ENCODE peak calls at places on chromosomes 7 and 10, in ten cellular contexts. I is SJSA1; F is endothelial cell of umbilical vein; V is IMR-90; Q is right cardiac atrium; R is tibial nerve; J is cardiac muscle cell; H is sigmoid colon; K is H9; X is CD8-positive, alpha-beta memory T cell. Z is an unnamed sample.

GRCh38 chr10:36172574-36172973 is 530.5 kb upstream of the FZD8 start:
- DNase-seq in I (peak; percentile 78), X (no peak), R (no peak), H (no peak), K (no peak), V (peak; percentile 85), Q (no peak), J (peak; percentile 73), F (peak; percentile 95), Z (no peak)

GRCh38 chr10:93062499-93063216 is 2.1 kb downstream of the CYP26C1 start:
- DNase-seq in I (no peak), F (no peak), V (peak; percentile 44), Q (no peak), X (peak; percentile 5), J (peak; percentile 61), H (no peak), K (peak; percentile 71), R (no peak), Z (peak; percentile 65)

GRCh38 chr7:16204953-16205352 is 216.4 kb downstream of the CRPPA start:
- DNase-seq in K (no peak), X (no peak), H (no peak), R (no peak), J (peak; percentile 7), F (no peak), V (no peak), I (no peak), Q (no peak), Z (no peak)

GRCh38 chr7:115099906-115100305 is 178.0 kb downstream of the MDFIC start:
- DNase-seq in V (peak; percentile 85), R (no peak), X (no peak), I (peak; percentile 94), Q (no peak), H (no peak), K (no peak), F (peak; percentile 88), J (peak; percentile 82), Z (no peak)

GRCh38 chr7:2856388-2857169 is 12.5 kb upstream of the GNA12 start:
- DNase-seq in X (no peak), Q (no peak), K (no peak), V (no peak), I (no peak), R (no peak), H (no peak), F (no peak), J (no peak), Z (no peak)

GRCh38 chr7:92881091-92881485 is 44.7 kb upstream of the CDK6 start:
- DNase-seq in X (no peak), H (no peak), V (no peak), K (no peak), R (no peak), J (no peak), Q (no peak), F (no peak), I (no peak), Z (no peak)

GRCh38 chr7:40134428-40135423 is at the start of the genes MPLKIP and SUGCT:
- DNase-seq in J (peak; percentile 92), K (peak; percentile 86), H (peak; percentile 93), F (peak; percentile 89), R (peak; percentile 75), X (peak; percentile 79), I (peak; percentile 82), V (peak; percentile 87), Q (peak; percentile 92), Z (peak; percentile 84)

GRCh38 chr7:77439572-77439971 is 23.4 kb upstream of the GSAP start:
- DNase-seq in R (no peak), F (peak; percentile 41), H (no peak), K (no peak), X (no peak), Q (no peak), J (peak; percentile 34), V (no peak), I (no peak), Z (no peak)

GRCh38 chr7:74174606-74175082 is 488 bp downstream of the EIF4H start:
- DNase-seq in V (peak; percentile 51), J (peak; percentile 66), Q (peak; percentile 79), F (peak; percentile 69), X (peak; percentile 43), I (peak; percentile 55), R (no peak), H (peak; percentile 78), K (peak; percentile 36), Z (peak; percentile 31)

GRCh38 chr10:78588194-78588811 is 480.5 kb upstream of the ZMIZ1 start:
- DNase-seq in K (peak; percentile 11), V (peak; percentile 87), X (no peak), R (no peak), I (no peak), J (peak; percentile 96), F (no peak), H (peak; percentile 76), Q (peak; percentile 81), Z (no peak)

GRCh38 chr10:21183025-21183424 is 285.9 kb upstream of the NEBL start:
- DNase-seq in K (no peak), J (no peak), H (no peak), V (no peak), I (no peak), R (no peak), X (no peak), Q (no peak), F (no peak), Z (no peak)

DNA sequence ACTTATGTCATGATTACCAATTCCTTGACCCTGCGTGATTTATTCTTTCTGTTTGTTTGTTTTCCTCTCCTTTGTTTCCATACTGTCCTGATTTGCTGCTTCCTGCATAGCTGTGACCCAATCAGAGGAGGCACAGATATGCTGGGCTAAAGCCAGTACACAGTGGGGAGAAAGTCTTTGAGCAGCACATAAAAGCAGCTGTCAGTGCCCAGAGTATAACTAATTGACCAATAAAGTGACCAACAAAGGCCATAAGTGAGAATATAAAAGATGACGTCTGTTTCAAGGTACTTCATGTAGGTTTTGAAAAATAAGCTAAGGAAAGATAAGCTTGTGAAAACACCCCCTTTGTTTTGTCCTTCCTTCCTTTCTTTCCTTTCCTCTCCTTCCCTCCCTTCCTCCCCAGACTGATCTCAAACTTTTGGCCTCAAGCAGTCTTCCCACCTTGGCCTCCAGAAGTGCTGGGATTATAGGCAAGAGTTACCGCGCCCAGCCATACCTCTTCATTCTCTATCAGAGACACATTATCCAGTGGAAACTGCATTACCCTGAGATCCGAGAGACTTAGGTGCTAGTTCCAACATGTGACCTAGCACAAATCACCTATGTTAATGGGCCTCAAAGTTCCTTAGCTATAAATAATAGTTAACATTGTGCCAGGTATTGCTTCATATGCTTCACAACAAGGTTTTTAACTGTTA is 17.0 kb downstream of the BCAP29 start:
- DNase-seq in Q (no peak), X (no peak), R (no peak), H (no peak), J (peak; percentile 45), K (no peak), I (no peak), V (no peak), F (peak; percentile 99), Z (no peak)
- H3K27me3 ChIP-seq in Q (no peaks in the 10 kb centered on the region), X (no peaks in the 10 kb centered on the region), R (no peaks in the 10 kb centered on the region), H (no peaks in the 10 kb centered on the region), J (no peaks in the 10 kb centered on the region), K (no peaks in the 10 kb centered on the region), I (no peaks in the 10 kb centered on the region), V (no peaks in the 10 kb centered on the region), F (no peaks in the 10 kb centered on the region), Z (no peaks in the 10 kb centered on the region)

DNA sequence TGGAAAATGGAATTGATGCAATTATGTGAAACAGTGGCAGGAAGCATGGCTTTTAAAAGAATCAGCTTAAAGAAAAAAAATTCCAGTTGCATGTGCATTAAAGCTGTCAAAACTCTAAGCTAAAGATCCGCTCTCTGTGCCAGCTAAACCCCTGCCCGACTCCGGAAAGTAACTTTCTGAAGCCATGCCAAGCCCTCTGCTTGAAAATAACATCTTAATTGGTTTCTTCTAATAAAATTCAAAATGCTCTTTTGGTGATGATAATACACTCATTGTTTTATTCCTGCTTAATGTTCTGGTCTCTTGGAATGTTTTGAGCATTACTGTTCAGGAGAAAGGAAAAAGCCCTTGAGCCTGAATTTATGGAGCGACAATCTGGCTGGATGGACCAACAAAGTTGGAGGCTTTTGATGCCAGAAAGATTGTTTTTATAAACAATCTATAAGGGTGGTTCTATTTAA is 11.7 kb downstream of the SEMA3C start:
- DNase-seq in V (no peak), Q (no peak), R (no peak), K (no peak), F (no peak), J (no peak), I (no peak), H (no peak), X (no peak), Z (no peak)
- H3K27ac ChIP-seq in V (no peak overlapping the region), Q (no peak overlapping the region), R (no peak overlapping the region), K (no peak overlapping the region), F (no peak overlapping the region), J (no peak overlapping the region), I (no peak overlapping the region), H (no peak overlapping the region), X (no peak overlapping the region), Z (no peak overlapping the region)

DNA sequence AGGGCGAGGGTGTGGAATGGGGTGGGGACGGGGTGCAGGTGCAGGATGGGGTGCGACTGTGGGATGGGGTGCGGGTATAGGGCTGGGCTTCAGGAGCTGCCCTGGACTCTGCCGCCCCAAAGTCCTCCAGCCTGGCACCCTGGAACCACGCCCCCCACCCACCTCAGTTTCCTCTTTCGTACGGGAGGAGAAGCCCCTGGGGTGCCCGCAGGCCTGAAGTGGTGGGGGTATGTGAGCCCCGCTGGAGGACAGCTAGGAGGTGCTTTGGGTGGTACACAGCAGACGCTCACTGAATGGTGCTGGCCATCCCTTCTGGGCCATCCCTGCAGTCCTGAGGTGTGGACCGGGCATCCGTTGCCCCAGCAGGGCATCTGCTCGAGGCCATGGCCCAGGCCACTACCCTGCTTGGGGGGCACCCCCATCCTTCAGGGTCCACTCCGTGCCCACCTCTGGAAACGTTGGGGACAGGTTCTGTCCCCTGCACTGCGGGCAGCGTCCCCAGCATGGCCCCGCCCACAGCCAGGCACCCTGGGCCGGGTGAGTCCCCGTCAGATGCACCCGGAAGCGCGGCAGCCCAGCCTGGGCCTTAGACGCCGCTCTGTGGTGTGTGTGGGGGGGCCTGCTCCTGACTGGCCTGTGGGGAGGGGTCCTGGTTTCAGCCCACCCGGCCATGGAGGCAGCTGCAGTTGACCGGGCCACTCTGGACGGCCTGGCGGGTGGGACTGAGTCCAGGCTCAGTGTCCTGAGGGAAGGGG is 41.6 kb downstream of the UNCX start:
- DNase-seq in R (no peak), F (no peak), J (no peak), X (no peak), Q (peak; percentile 42), H (no peak), K (no peak), I (no peak), V (no peak), Z (no peak)
- H3K27me3 ChIP-seq in R (peaks cover 56% of the 10 kb centered on the region), F (no peaks in the 10 kb centered on the region), J (no peaks in the 10 kb centered on the region), X (no peaks in the 10 kb centered on the region), Q (no peaks in the 10 kb centered on the region), H (peaks cover 13% of the 10 kb centered on the region), K (no peaks in the 10 kb centered on the region), I (peaks cover 41% of the 10 kb centered on the region), V (peaks cover 10% of the 10 kb centered on the region), Z (peaks cover 33% of the 10 kb centered on the region)

DNA sequence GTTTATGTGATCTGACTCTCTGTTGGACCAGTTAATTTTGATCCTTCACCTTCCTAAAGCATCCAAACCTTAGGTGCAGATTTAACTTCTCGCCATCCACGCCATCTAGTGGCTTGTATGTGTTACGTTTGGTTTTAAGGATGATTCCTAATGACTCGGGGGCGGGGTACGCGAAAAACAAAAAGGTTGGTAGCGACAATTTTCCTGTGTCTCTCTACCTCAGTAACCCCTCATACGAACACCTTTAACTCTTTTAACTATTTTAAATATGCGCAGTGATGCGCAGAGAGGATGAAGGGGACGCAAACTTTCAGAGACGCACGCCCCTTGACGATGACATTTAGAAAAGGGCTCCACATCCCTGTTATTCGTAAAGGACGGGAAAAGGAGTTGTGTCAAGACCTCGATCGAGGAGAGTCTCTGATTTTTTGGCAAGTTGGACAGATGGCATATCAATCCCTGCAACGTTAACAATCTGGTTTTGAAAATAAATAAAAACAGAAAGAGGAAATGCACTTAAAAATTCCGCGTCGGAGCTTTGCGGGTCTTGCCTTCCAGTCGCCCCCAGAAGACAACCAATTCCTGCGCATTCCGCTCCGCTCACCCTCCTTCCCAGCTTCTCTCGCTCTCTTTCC is 597 bp upstream of the KCND2 start:
- DNase-seq in K (peak; percentile 56), X (no peak), Q (no peak), H (no peak), I (no peak), R (no peak), J (peak; percentile 76), F (peak; percentile 49), V (peak; percentile 53), Z (peak; percentile 84)
- H3K27ac ChIP-seq in K (no peak overlapping the region), X (no peak overlapping the region), Q (no peak overlapping the region), H (no peak overlapping the region), I (no peak overlapping the region), R (no peak overlapping the region), J (no peak overlapping the region), F (no peak overlapping the region), V (no peak overlapping the region), Z (no peak overlapping the region)